ENCODE peak calls at places on chromosomes 4 and X, in ten cellular contexts. N, I, A, Y, V, B, L, P, O and S are unnamed samples.

GRCh38 chr4:139020384-139020783 is 4.8 kb downstream of the NOCT start:
- DNase-seq in N (no peak), I (no peak), A (no peak), Y (no peak), V (no peak), B (no peak), L (no peak), P (no peak), O (no peak), S (no peak)

GRCh38 chrX:41672643-41673042 is 16.1 kb upstream of the GPR34 start:
- DNase-seq in N (no peak), I (no peak), A (no peak), Y (no peak), V (no peak), B (no peak), L (no peak), P (no peak), O (no peak), S (no peak)

GRCh38 chr4:7034262-7035081 is 8.7 kb upstream of the TADA2B start:
- DNase-seq in N (no peak), I (no peak), A (peak), Y (no peak), V (no peak), B (peak), L (no peak), P (no peak), O (peak), S (no peak)

GRCh38 chr4:185068837-185069236 is 50.5 kb downstream of the HELT start:
- DNase-seq in N (no peak), I (no peak), A (no peak), Y (no peak), V (no peak), B (no peak), L (no peak), P (no peak), O (no peak), S (no peak)

GRCh38 chrX:119790977-119791436 is 423 bp downstream of the RPL39 start:
- DNase-seq in N (peak), I (no peak), A (peak), Y (no peak), V (no peak), B (peak), L (peak), P (peak), O (no peak), S (peak)

GRCh38 chrX:150642421-150642820 is 50.8 kb upstream of the MTMR1 start:
- DNase-seq in N (no peak), I (no peak), A (no peak), Y (no peak), V (no peak), B (no peak), L (no peak), P (no peak), O (no peak), S (no peak)

GRCh38 chrX:95733426-95733825 is 951.2 kb upstream of the DIAPH2 start:
- DNase-seq in N (no peak), I (no peak), A (no peak), Y (no peak), V (no peak), B (no peak), L (no peak), P (no peak), O (no peak), S (no peak)

GRCh38 chr4:183721207-183722081 is 62.4 kb downstream of the TRAPPC11 start:
- DNase-seq in N (peak), I (no peak), A (no peak), Y (no peak), V (peak), B (no peak), L (peak), P (peak), O (peak), S (no peak)

GRCh38 chr4:154407483-154407882 is 84.1 kb downstream of the DCHS2 start:
- DNase-seq in N (no peak), I (no peak), A (no peak), Y (no peak), V (no peak), B (no peak), L (no peak), P (no peak), O (no peak), S (no peak)

GRCh38 chr4:42627887-42628646 is 28.8 kb downstream of the ATP8A1 start:
- DNase-seq in N (peak), I (no peak), A (no peak), Y (no peak), V (no peak), B (no peak), L (peak), P (peak), O (no peak), S (peak)

GRCh38 chrX:107562482-107562881 is 65.8 kb upstream of the PRPS1 start:
- DNase-seq in N (no peak), I (peak), A (peak), Y (no peak), V (no peak), B (no peak), L (no peak), P (no peak), O (no peak), S (no peak)

GRCh38 chr4:70613182-70613892 is 15.2 kb upstream of the ENAM start:
- DNase-seq in N (no peak), I (no peak), A (no peak), Y (no peak), V (no peak), B (no peak), L (no peak), P (no peak), O (no peak), S (no peak)

GRCh38 chr4:28233758-28234157 is 1373.1 kb downstream of the STIM2 start:
- DNase-seq in N (no peak), I (no peak), A (no peak), Y (no peak), V (no peak), B (no peak), L (no peak), P (no peak), O (no peak), S (no peak)

GRCh38 chrX:861335-861890 is 230.8 kb downstream of the SHOX start:
- DNase-seq in N (no peak), I (no peak), A (no peak), Y (no peak), V (no peak), B (no peak), L (no peak), P (no peak), O (no peak), S (no peak)

GRCh38 chr4:3303445-3303824 is 10.6 kb downstream of the RGS12 start:
- DNase-seq in N (no peak), I (no peak), A (no peak), Y (no peak), V (no peak), B (no peak), L (no peak), P (no peak), O (no peak), S (no peak)

GRCh38 chr4:185810746-185811508 is 1.1 kb downstream of the SORBS2 start:
- DNase-seq in N (no peak), I (no peak), A (no peak), Y (no peak), V (no peak), B (no peak), L (no peak), P (no peak), O (no peak), S (no peak)

GRCh38 chr4:95637047-95637600 is 88.4 kb upstream of the UNC5C start:
- DNase-seq in N (no peak), I (no peak), A (peak), Y (peak), V (no peak), B (no peak), L (no peak), P (peak), O (no peak), S (no peak)

GRCh38 chr4:110032603-110033002 is 119.9 kb downstream of the EGF start:
- DNase-seq in N (no peak), I (no peak), A (no peak), Y (no peak), V (no peak), B (no peak), L (no peak), P (peak), O (no peak), S (no peak)

GRCh38 chr4:8769645-8770517 is 101.8 kb downstream of the HMX1 start:
- DNase-seq in N (no peak), I (no peak), A (no peak), Y (no peak), V (peak), B (no peak), L (no peak), P (no peak), O (peak), S (no peak)

GRCh38 chr4:112516401-112517066 is 554 bp upstream of the NEUROG2 start:
- DNase-seq in N (no peak), I (no peak), A (no peak), Y (peak), V (no peak), B (no peak), L (peak), P (no peak), O (no peak), S (no peak)

GRCh38 chrX:15853586-15854079 is 980 bp downstream of the AP1S2 start:
- DNase-seq in N (no peak), I (no peak), A (no peak), Y (no peak), V (no peak), B (no peak), L (no peak), P (no peak), O (no peak), S (no peak)

GRCh38 chr4:175469519-175469918 is 342.5 kb downstream of the GPM6A start:
- DNase-seq in N (no peak), I (no peak), A (no peak), Y (peak), V (no peak), B (peak), L (no peak), P (no peak), O (no peak), S (no peak)

GRCh38 chr4:169756971-169757574 is 671 bp downstream of the HPF1 start:
- DNase-seq in N (no peak), I (no peak), A (no peak), Y (no peak), V (no peak), B (no peak), L (peak), P (no peak), O (no peak), S (no peak)

GRCh38 chrX:126065901-126066660 is 100.0 kb downstream of the DCAF12L2 start:
- DNase-seq in N (no peak), I (no peak), A (no peak), Y (no peak), V (no peak), B (no peak), L (no peak), P (no peak), O (peak), S (no peak)

GRCh38 chrX:32842053-32842452 is 369.3 kb downstream of the DMD start:
- DNase-seq in N (no peak), I (no peak), A (no peak), Y (no peak), V (no peak), B (no peak), L (no peak), P (no peak), O (no peak), S (no peak)

GRCh38 chrX:67524428-67524827 is 19.4 kb upstream of the AR start:
- DNase-seq in N (no peak), I (no peak), A (no peak), Y (no peak), V (no peak), B (no peak), L (no peak), P (no peak), O (no peak), S (no peak)

GRCh38 chrX:121160987-121161386 is 113.6 kb downstream of the GLUD2 start:
- DNase-seq in N (no peak), I (no peak), A (no peak), Y (no peak), V (no peak), B (no peak), L (no peak), P (no peak), O (no peak), S (no peak)

GRCh38 chrX:128698528-128698927 is 646.3 kb upstream of the ACTRT1 start:
- DNase-seq in N (no peak), I (no peak), A (no peak), Y (no peak), V (no peak), B (no peak), L (no peak), P (peak), O (no peak), S (no peak)